ENCODE peak calls at places on chromosomes 13 and 19, in eight cellular contexts. One of them, this sample, is unnamed.

GRCh38 chr13:20130652-20131051 is 30.2 kb downstream of the GJA3 start:
- DNase-seq in activated T-cell treated with anti-CD3 and anti-CD28 coated beads for 1 hour: no peak
- DNase-seq in breast epithelium: no peak
- DNase-seq in AG08396: no peak
- DNase-seq in GM23248: no peak
- DNase-seq in T-helper 9 cell: no peak
- DNase-seq in cardiac muscle cell: no peak
- DNase-seq in DND-41: no peak
- DNase-seq in this sample: no peak

GRCh38 chr19:42857544-42857867 is 22.0 kb downstream of the PSG1 start:
- DNase-seq in activated T-cell treated with anti-CD3 and anti-CD28 coated beads for 1 hour: no peak
- DNase-seq in breast epithelium: no peak
- DNase-seq in AG08396: no peak
- DNase-seq in GM23248: no peak
- DNase-seq in T-helper 9 cell: no peak
- DNase-seq in cardiac muscle cell: no peak
- DNase-seq in DND-41: no peak
- DNase-seq in this sample: no peak

GRCh38 chr13:33863390-33863789 is 45.4 kb downstream of the RFC3 start:
- DNase-seq in activated T-cell treated with anti-CD3 and anti-CD28 coated beads for 1 hour: no peak
- DNase-seq in breast epithelium: no peak
- DNase-seq in AG08396: no peak
- DNase-seq in GM23248: no peak
- DNase-seq in T-helper 9 cell: no peak
- DNase-seq in cardiac muscle cell: no peak
- DNase-seq in DND-41: no peak
- DNase-seq in this sample: no peak

GRCh38 chr19:1026189-1027019 is at the start of gene CNN2:
- DNase-seq in activated T-cell treated with anti-CD3 and anti-CD28 coated beads for 1 hour: peak
- DNase-seq in breast epithelium: peak
- DNase-seq in AG08396: peak
- DNase-seq in GM23248: peak
- DNase-seq in T-helper 9 cell: peak
- DNase-seq in cardiac muscle cell: peak
- DNase-seq in DND-41: peak
- DNase-seq in this sample: peak

GRCh38 chr19:3479177-3479818 is 1.0 kb downstream of the SMIM24 start:
- DNase-seq in activated T-cell treated with anti-CD3 and anti-CD28 coated beads for 1 hour: peak
- DNase-seq in breast epithelium: no peak
- DNase-seq in AG08396: no peak
- DNase-seq in GM23248: peak
- DNase-seq in T-helper 9 cell: no peak
- DNase-seq in cardiac muscle cell: peak
- DNase-seq in DND-41: peak
- DNase-seq in this sample: peak

GRCh38 chr19:33404916-33405315 is 31.4 kb downstream of the CEBPG start:
- DNase-seq in activated T-cell treated with anti-CD3 and anti-CD28 coated beads for 1 hour: no peak
- DNase-seq in breast epithelium: no peak
- DNase-seq in AG08396: no peak
- DNase-seq in GM23248: no peak
- DNase-seq in T-helper 9 cell: no peak
- DNase-seq in cardiac muscle cell: no peak
- DNase-seq in DND-41: no peak
- DNase-seq in this sample: no peak

GRCh38 chr13:61960981-61961380 is 545.3 kb upstream of the PCDH20 start:
- DNase-seq in activated T-cell treated with anti-CD3 and anti-CD28 coated beads for 1 hour: no peak
- DNase-seq in breast epithelium: no peak
- DNase-seq in AG08396: no peak
- DNase-seq in GM23248: no peak
- DNase-seq in T-helper 9 cell: no peak
- DNase-seq in cardiac muscle cell: no peak
- DNase-seq in DND-41: no peak
- DNase-seq in this sample: no peak

GRCh38 chr19:33248954-33249613 is 23.4 kb upstream of the SLC7A10 start:
- DNase-seq in activated T-cell treated with anti-CD3 and anti-CD28 coated beads for 1 hour: no peak
- DNase-seq in breast epithelium: no peak
- DNase-seq in AG08396: no peak
- DNase-seq in GM23248: peak
- DNase-seq in T-helper 9 cell: no peak
- DNase-seq in cardiac muscle cell: no peak
- DNase-seq in DND-41: no peak
- DNase-seq in this sample: no peak

GRCh38 chr13:43990021-43990420 is 110.3 kb downstream of the LACC1 start:
- DNase-seq in activated T-cell treated with anti-CD3 and anti-CD28 coated beads for 1 hour: no peak
- DNase-seq in breast epithelium: no peak
- DNase-seq in AG08396: no peak
- DNase-seq in GM23248: no peak
- DNase-seq in T-helper 9 cell: no peak
- DNase-seq in cardiac muscle cell: no peak
- DNase-seq in DND-41: no peak
- DNase-seq in this sample: no peak

GRCh38 chr19:3914199-3914598 is 18.7 kb upstream of the NMRK2 start:
- DNase-seq in activated T-cell treated with anti-CD3 and anti-CD28 coated beads for 1 hour: no peak
- DNase-seq in breast epithelium: no peak
- DNase-seq in AG08396: no peak
- DNase-seq in GM23248: no peak
- DNase-seq in T-helper 9 cell: no peak
- DNase-seq in cardiac muscle cell: no peak
- DNase-seq in DND-41: no peak
- DNase-seq in this sample: no peak

GRCh38 chr19:48303367-48303766 is 22.0 kb upstream of the EMP3 start:
- DNase-seq in activated T-cell treated with anti-CD3 and anti-CD28 coated beads for 1 hour: no peak
- DNase-seq in breast epithelium: no peak
- DNase-seq in AG08396: no peak
- DNase-seq in GM23248: no peak
- DNase-seq in T-helper 9 cell: no peak
- DNase-seq in cardiac muscle cell: no peak
- DNase-seq in DND-41: no peak
- DNase-seq in this sample: no peak

GRCh38 chr19:4375164-4375619 is 25.2 kb downstream of the SH3GL1 start:
- DNase-seq in activated T-cell treated with anti-CD3 and anti-CD28 coated beads for 1 hour: no peak
- DNase-seq in breast epithelium: no peak
- DNase-seq in AG08396: no peak
- DNase-seq in GM23248: no peak
- DNase-seq in T-helper 9 cell: no peak
- DNase-seq in cardiac muscle cell: peak
- DNase-seq in DND-41: no peak
- DNase-seq in this sample: no peak

This sample was measured in D341Med.